ENCODE peak calls at places on chromosomes 2 and 18, in four cellular contexts. X is Caco-2, W is transverse colon, H is pancreas. B is an unnamed sample. For H3K4me1, the result is how much of the 10 kb centered on the place peaks cover.

GRCh38 chr2:133377021-133377481 is 191.2 kb downstream of the NCKAP5 start:
- DNase-seq in X (no peak), W (no peak), H (no peak), B (no peak)

GRCh38 chr2:220275454-220275853 is 648.0 kb downstream of the SLC4A3 start:
- DNase-seq in X (no peak), W (no peak), H (no peak), B (no peak)

GRCh38 chr2:106953236-106953635 is 67.3 kb upstream of the ST6GAL2 start:
- DNase-seq in X (no peak), W (no peak), H (no peak), B (no peak)

GRCh38 chr2:1911811-1912210 is 167.5 kb upstream of the PXDN start:
- DNase-seq in X (no peak), W (no peak), H (no peak), B (no peak)

GRCh38 chr2:238107525-238108422 is 7.6 kb downstream of the ESPNL start:
- DNase-seq in X (no peak), W (peak), H (peak), B (no peak)

GRCh38 chr2:234309431-234309830 is 187.4 kb downstream of the ARL4C start:
- DNase-seq in X (no peak), W (no peak), H (no peak), B (no peak)

GRCh38 chr2:127051116-127051779 is 55.7 kb downstream of the BIN1 start:
- DNase-seq in X (peak), W (peak), H (peak), B (no peak)

GRCh38 chr18:77702686-77703085 is 453.0 kb downstream of the GALR1 start:
- DNase-seq in X (no peak), W (no peak), H (no peak), B (no peak)

GRCh38 chr2:226609361-226609760 is 190.3 kb downstream of the IRS1 start:
- DNase-seq in X (no peak), W (no peak), H (no peak), B (no peak)

GRCh38 chr2:160649698-160650097 is 156.1 kb upstream of the RBMS1 start:
- DNase-seq in X (no peak), W (no peak), H (no peak), B (no peak)

GRCh38 chr2:160650196-160651108 is 156.8 kb upstream of the RBMS1 start:
- DNase-seq in X (no peak), W (no peak), H (no peak), B (no peak)

GRCh38 chr2:160647967-160648685 is 154.5 kb upstream of the RBMS1 start:
- DNase-seq in X (no peak), W (no peak), H (peak), B (no peak)

GRCh38 chr2:160651416-160652200 is 158.0 kb upstream of the RBMS1 start:
- DNase-seq in X (no peak), W (no peak), H (no peak), B (no peak)

GRCh38 chr2:160652236-160652635 is 158.6 kb upstream of the RBMS1 start:
- DNase-seq in X (no peak), W (peak), H (no peak), B (peak)
- H3K4me1 ChIP-seq in X (under half), W (under half), H (under half), B (under half)

DNA sequence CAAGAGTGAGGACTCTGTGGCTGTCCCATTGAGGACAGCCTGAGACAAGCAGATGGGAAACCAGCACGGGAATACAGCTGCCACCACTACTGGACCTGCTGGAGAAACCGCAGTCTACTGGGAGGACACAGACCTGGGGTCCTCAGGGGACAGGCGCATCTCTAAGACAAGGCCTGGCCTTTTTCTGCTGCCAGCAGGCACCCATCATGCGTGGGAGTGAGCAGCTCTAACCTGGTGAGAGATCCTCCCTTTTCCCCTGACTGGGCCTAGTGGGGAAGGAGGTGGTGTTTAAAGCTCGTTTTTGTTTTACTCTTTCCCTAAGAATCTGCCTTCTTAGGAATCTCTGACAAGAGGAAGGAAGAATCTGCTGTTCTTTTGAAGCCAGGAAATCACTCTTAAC is 36.6 kb downstream of the CYRIA start:
- DNase-seq in X (no peak), W (no peak), H (no peak), B (no peak)
- H3K4me1 ChIP-seq in X (under half), W (under half), H (under half), B (under half)

DNA sequence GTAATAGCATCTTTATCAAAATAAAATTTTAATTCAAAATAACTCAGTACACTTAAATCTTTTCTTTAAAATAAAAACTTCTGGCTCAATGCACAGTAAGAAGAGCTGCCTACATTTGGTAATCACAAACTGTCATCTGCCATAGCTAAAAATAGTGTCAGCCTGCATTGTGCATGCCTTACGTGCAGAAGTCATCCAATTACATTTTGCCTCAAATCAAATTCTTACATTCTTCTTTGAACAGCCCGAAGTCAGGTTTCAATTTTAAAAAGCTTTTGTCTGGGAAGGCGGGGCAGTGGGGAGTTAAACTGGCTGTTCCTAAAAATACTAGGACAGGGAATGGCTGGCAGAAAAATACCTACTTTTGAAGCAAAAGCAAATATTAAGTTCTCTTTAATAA is 51.1 kb downstream of the RTN4 start:
- DNase-seq in X (no peak), W (no peak), H (no peak), B (no peak)
- H3K4me1 ChIP-seq in X (under half), W (under half), H (half or more), B (under half)

GRCh38 chr18:6954501-6954900 is 163.1 kb downstream of the LAMA1 start:
- DNase-seq in X (no peak), W (no peak), H (peak), B (no peak)
- H3K4me1 ChIP-seq in X (under half), W (under half), H (under half), B (under half)

DNA sequence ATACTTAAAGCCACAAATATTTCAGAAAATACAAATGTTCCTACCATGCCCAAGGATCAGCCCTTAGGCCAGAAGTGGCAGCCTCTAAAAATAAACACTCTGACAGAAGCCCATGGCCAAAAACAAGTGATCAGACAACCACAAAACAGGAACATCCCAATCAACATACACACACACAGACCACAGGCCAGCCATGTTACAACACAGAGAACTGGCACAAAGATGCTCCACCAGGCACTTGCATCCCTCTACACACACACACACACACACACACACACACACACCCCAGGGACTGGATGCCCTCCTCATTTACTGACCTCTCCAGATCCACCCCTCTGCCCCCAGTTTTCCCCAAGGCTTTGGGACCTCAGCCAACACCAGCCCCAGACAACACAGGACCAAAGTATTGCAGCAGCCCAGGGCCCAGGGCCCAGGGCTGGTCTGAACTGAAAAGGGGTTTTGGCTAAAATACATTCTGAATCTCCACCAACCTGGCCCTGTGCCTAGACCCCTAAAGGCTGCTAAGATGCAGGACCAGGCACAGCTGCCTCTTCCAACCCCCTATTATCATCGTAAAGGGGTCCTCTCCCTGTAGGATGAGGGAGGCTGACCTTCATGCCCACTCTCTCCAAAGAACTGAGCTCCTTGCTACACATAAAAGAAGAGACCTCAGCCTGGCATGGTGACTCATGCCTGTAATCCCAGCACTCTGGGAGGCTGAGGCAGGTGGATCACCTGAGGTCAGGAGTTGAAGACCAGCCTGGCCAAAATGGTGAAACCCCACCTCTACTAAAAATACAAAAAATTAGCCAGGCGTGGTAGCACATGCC is 151.4 kb downstream of the TNS1 start:
- DNase-seq in X (no peak), W (peak), H (no peak), B (no peak)
- H3K4me1 ChIP-seq in X (under half), W (half or more), H (under half), B (under half)

GRCh38 chr18:48938827-48939367 is 11.9 kb downstream of the SMAD7 start:
- DNase-seq in X (no peak), W (no peak), H (no peak), B (no peak)
- H3K4me1 ChIP-seq in X (half or more), W (half or more), H (half or more), B (half or more)

GRCh38 chr2:218721488-218721887 is 10.9 kb downstream of the TTLL4 start:
- DNase-seq in X (no peak), W (no peak), H (no peak), B (no peak)

GRCh38 chr2:218721934-218722333 is 11.3 kb downstream of the TTLL4 start:
- DNase-seq in X (no peak), W (no peak), H (no peak), B (no peak)

GRCh38 chr2:218722876-218723477 is 12.3 kb downstream of the TTLL4 start:
- DNase-seq in X (no peak), W (no peak), H (no peak), B (no peak)

GRCh38 chr2:218720048-218721041 is 9.7 kb downstream of the TTLL4 start:
- DNase-seq in X (no peak), W (no peak), H (no peak), B (no peak)

GRCh38 chr2:218722419-218722818 is 11.8 kb downstream of the TTLL4 start:
- DNase-seq in X (no peak), W (no peak), H (no peak), B (no peak)
- H3K4me1 ChIP-seq in X (under half), W (under half), H (under half), B (under half)

DNA sequence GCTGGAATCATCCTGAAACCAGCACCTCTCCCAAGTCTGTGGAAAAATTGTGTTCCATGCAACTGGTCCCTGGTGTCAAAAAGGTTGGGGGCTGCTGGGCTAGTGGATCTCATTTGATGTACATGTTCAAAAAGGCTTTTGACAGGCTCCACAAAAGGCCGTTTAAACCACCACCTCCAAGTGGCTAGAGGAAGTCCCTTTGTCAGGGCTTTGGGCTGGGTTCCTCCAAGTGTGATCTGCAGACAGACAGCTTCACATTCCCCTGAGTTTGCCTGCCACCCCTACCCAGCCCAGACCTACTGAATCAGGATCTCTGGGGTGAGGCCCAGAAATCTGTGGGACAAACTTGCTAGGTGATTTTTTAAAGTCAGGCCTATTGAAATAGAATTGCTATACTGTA is 84.7 kb downstream of the TGFA start:
- DNase-seq in X (no peak), W (no peak), H (no peak), B (no peak)
- H3K4me1 ChIP-seq in X (under half), W (under half), H (under half), B (under half)

GRCh38 chr2:70145851-70146739 is 44.7 kb downstream of the C2orf42 start:
- DNase-seq in X (no peak), W (no peak), H (no peak), B (no peak)

GRCh38 chr2:70142590-70143313 is 48.1 kb downstream of the C2orf42 start:
- DNase-seq in X (peak), W (peak), H (peak), B (peak)

GRCh38 chr2:70145168-70145538 is 45.7 kb downstream of the C2orf42 start:
- DNase-seq in X (no peak), W (no peak), H (no peak), B (no peak)

GRCh38 chr2:70143314-70144150 is 47.3 kb downstream of the C2orf42 start:
- DNase-seq in X (peak), W (peak), H (peak), B (peak)

DNA sequence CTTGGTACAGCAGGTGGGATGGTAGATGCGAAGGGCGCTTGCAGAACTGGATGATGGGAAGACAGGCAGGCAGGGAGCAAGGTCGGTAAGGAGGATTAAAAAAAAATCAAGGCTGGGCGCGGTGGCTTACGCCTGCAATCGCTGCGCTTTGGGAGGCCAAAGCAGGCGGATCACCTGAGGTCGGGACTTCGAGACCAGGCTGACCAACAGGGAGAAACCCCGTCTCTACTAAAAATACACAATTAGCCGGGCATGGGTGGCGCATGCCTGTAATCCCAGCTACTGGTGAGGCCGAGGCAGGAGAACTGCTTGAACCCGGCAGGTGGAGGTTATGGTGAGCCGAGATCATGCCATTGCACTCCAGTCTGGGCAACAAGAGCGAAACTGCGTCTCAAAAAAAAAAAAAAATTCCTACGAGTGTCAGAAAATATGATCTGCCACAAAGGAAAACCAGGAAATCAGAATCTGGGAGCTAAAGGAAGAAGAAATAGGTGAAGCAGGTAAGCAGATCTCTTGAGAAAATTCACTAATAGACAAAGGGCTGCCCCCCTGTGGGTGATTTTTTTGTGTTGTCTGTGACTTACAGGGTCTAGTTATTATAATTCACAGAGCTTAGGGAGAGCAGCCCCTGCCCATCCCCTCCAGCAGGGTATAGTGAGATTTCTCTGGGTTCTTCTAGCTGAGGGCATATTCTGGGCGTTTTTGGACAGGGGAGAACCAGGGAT is 46.2 kb downstream of the C2orf42 start:
- DNase-seq in X (no peak), W (no peak), H (no peak), B (no peak)
- H3K4me1 ChIP-seq in X (under half), W (under half), H (under half), B (under half)

GRCh38 chr2:96146151-96146880 is 1.1 kb upstream of the DUSP2 start:
- DNase-seq in X (peak), W (peak), H (peak), B (peak)
- H3K4me1 ChIP-seq in X (under half), W (under half), H (under half), B (half or more)

B was measured in CD8-positive, alpha-beta T cell.